ENCODE peak calls at places on chromosomes 11 and 22, in four cellular contexts. V, X, H and I are unnamed samples.

GRCh38 chr11:17845431-17845881 is 110.9 kb downstream of the KCNC1 start:
- DNase-seq in V (peak), H (no peak), X (peak), I (no peak)

GRCh38 chr11:98940913-98941312 is 79.8 kb upstream of the CNTN5 start:
- DNase-seq in X (no peak), H (no peak), V (no peak), I (no peak)

GRCh38 chr11:12019337-12019736 is 10.9 kb upstream of the DKK3 start:
- DNase-seq in H (peak), V (no peak), X (no peak), I (no peak)

GRCh38 chr11:492416-493226 is 14.4 kb downstream of the RNH1 start:
- DNase-seq in H (no peak), V (no peak), X (no peak), I (peak)

GRCh38 chr11:45301537-45302246 is 15.6 kb upstream of the SYT13 start:
- DNase-seq in H (no peak), V (no peak), X (no peak), I (no peak)

GRCh38 chr11:9315078-9315688 is 790 bp upstream of the TMEM41B start:
- DNase-seq in V (no peak), X (peak), H (no peak), I (peak)

GRCh38 chr22:41197046-41197807 is 7.9 kb upstream of the L3MBTL2 start:
- DNase-seq in H (peak), V (peak), X (peak), I (peak)

GRCh38 chr11:1792461-1792860 is 28.7 kb upstream of the CTSD start:
- DNase-seq in X (no peak), V (no peak), H (no peak), I (no peak)

GRCh38 chr22:31937328-31937727 is 7.0 kb upstream of the YWHAH start:
- DNase-seq in V (no peak), H (no peak), X (no peak), I (no peak)

GRCh38 chr11:19242184-19242932 is 1.6 kb upstream of the E2F8 start:
- DNase-seq in V (no peak), H (no peak), X (no peak), I (peak)

GRCh38 chr11:120336641-120337132 is 474 bp downstream of the ARHGEF12 start:
- DNase-seq in X (no peak), H (peak), V (no peak), I (peak)

GRCh38 chr11:26287067-26287518 is 44.8 kb upstream of the ANO3 start:
- DNase-seq in H (no peak), V (no peak), X (no peak), I (no peak)